ENCODE peak calls at places on chromosomes 12 and 14, in five cellular contexts. N is HepG2; M is uterus; O is K562; H is CD8-positive, alpha-beta T cell. W is an unnamed sample.

GRCh38 chr14:95199298-95199983 is 42.1 kb upstream of the DICER1 start:
- DNase-seq in H (no peak), O (no peak), M (no peak), N (no peak), W (no peak)

GRCh38 chr14:21902561-21903199 is 229.1 kb upstream of the OR4E1 start:
- DNase-seq in M (no peak), O (no peak), H (peak; percentile 26), N (no peak), W (no peak)

GRCh38 chr14:93343797-93344196 is 3.2 kb upstream of the COX8C start:
- DNase-seq in H (no peak), M (no peak), N (no peak), O (no peak), W (no peak)

GRCh38 chr12:126346087-126346486 is 1280.9 kb downstream of the AACS start:
- DNase-seq in H (no peak), M (no peak), N (no peak), O (no peak), W (no peak)

GRCh38 chr12:110585231-110585799 is 2.2 kb upstream of the PPTC7 start:
- DNase-seq in N (no peak), M (no peak), O (no peak), H (peak; percentile 32), W (peak; percentile 16)

GRCh38 chr14:37622231-37622923 is 26.9 kb downstream of the TTC6 start:
- DNase-seq in N (no peak), M (no peak), H (no peak), O (no peak), W (peak; percentile 25)

GRCh38 chr14:24110485-24110884 is 4.1 kb upstream of the DCAF11 start:
- DNase-seq in H (no peak), O (no peak), M (no peak), N (no peak), W (no peak)

GRCh38 chr12:85004199-85004598 is 31.9 kb downstream of the TSPAN19 start:
- DNase-seq in O (no peak), N (no peak), M (no peak), H (no peak), W (no peak)

GRCh38 chr14:28983279-28983678 is 216.7 kb downstream of the FOXG1 start:
- DNase-seq in N (no peak), M (no peak), H (no peak), O (no peak), W (no peak)

GRCh38 chr14:100902295-100902694 is 1.2 kb downstream of the RTL1 start:
- DNase-seq in M (no peak), O (peak; percentile 43), N (peak; percentile 52), H (no peak), W (peak; percentile 53)

GRCh38 chr12:106369624-106370346 is 12.2 kb downstream of the POLR3B start:
- DNase-seq in M (no peak), N (no peak), O (no peak), H (no peak), W (peak; percentile 12)

GRCh38 chr12:75724913-75725312 is 213.5 kb upstream of the KRR1 start:
- DNase-seq in O (no peak), H (no peak), M (peak; percentile 39), N (peak; percentile 83), W (peak; percentile 50)

GRCh38 chr14:77088645-77089044 is 9.4 kb upstream of the CIPC start:
- DNase-seq in N (no peak), H (no peak), M (no peak), O (no peak), W (no peak)

GRCh38 chr14:99593971-99594841 is 9.8 kb downstream of the CCDC85C start:
- DNase-seq in M (no peak), H (no peak), N (no peak), O (no peak), W (no peak)

GRCh38 chr14:66152269-66152668 is 333.9 kb upstream of the CCDC196 start:
- DNase-seq in M (no peak), N (no peak), H (no peak), O (no peak), W (peak; percentile 7)

GRCh38 chr14:32620303-32620702 is 291.2 kb downstream of the AKAP6 start:
- DNase-seq in M (no peak), H (no peak), O (no peak), N (no peak), W (no peak)

GRCh38 chr12:62907067-62907466 is 27.9 kb downstream of the PPM1H start:
- DNase-seq in O (no peak), M (no peak), N (no peak), H (no peak), W (no peak)

GRCh38 chr14:106209745-106210144 is 683.4 kb downstream of the TMEM121 start:
- DNase-seq in N (no peak), O (no peak), H (peak; percentile 43), M (no peak), W (no peak)

GRCh38 chr14:73728106-73729014 is 14.2 kb upstream of the PNMA1 start:
- DNase-seq in H (peak; percentile 93), O (peak; percentile 75), N (peak; percentile 60), M (peak; percentile 85), W (peak; percentile 88)

GRCh38 chr12:52257074-52257551 is 17.3 kb upstream of the KRT86 start:
- DNase-seq in M (no peak), H (no peak), O (no peak), N (no peak), W (no peak)

GRCh38 chr12:52256165-52256935 is 18.1 kb upstream of the KRT86 start:
- DNase-seq in O (no peak), H (no peak), M (no peak), N (no peak), W (no peak)

GRCh38 chr12:52260351-52261210 is 13.9 kb upstream of the KRT86 start:
- DNase-seq in N (no peak), M (no peak), O (no peak), H (no peak), W (no peak)

GRCh38 chr12:52259850-52260249 is 14.6 kb upstream of the KRT86 start:
- DNase-seq in N (no peak), M (no peak), H (no peak), O (no peak), W (no peak)

GRCh38 chr12:52258335-52258901 is 16.0 kb upstream of the KRT86 start:
- DNase-seq in O (no peak), M (no peak), H (no peak), N (no peak), W (peak; percentile 50)
- H3K27me3 ChIP-seq in O (peaks cover 58% of the 10 kb centered on the region), M (peaks cover 8% of the 10 kb centered on the region), H (no peaks in the 10 kb centered on the region), N (peaks cover 29% of the 10 kb centered on the region), W (peaks cover 59% of the 10 kb centered on the region)

GRCh38 chr12:66119229-66119869 is 11.2 kb downstream of the LLPH start:
- DNase-seq in O (no peak), H (no peak), N (no peak), M (no peak), W (no peak)
- H3K27me3 ChIP-seq in O (no peaks in the 10 kb centered on the region), H (no peaks in the 10 kb centered on the region), N (no peaks in the 10 kb centered on the region), M (no peaks in the 10 kb centered on the region), W (no peaks in the 10 kb centered on the region)

DNA sequence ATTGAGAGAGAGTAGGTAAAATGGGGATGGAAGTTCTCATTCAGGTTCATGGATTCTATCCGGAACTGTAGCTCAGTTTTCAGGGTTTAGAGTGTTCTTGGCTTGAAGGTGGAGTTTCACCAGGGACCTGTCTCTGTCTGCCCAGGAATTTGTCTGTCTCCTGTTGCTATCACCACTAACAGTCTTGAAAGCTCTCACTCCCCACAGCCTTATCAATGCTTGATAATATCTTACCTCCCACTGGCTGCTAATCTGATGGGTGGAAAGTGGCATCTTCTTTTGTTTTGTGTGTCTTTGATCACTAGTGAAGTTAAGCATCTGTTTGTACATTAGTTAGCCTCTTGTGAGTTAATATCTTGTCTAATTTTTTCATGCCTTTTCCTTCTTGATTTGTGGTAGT is 60.3 kb upstream of the TSPAN11 start:
- DNase-seq in H (no peak), O (no peak), N (no peak), M (no peak), W (no peak)
- H3K27me3 ChIP-seq in H (no peaks in the 10 kb centered on the region), O (no peaks in the 10 kb centered on the region), N (no peaks in the 10 kb centered on the region), M (no peaks in the 10 kb centered on the region), W (no peaks in the 10 kb centered on the region)

DNA sequence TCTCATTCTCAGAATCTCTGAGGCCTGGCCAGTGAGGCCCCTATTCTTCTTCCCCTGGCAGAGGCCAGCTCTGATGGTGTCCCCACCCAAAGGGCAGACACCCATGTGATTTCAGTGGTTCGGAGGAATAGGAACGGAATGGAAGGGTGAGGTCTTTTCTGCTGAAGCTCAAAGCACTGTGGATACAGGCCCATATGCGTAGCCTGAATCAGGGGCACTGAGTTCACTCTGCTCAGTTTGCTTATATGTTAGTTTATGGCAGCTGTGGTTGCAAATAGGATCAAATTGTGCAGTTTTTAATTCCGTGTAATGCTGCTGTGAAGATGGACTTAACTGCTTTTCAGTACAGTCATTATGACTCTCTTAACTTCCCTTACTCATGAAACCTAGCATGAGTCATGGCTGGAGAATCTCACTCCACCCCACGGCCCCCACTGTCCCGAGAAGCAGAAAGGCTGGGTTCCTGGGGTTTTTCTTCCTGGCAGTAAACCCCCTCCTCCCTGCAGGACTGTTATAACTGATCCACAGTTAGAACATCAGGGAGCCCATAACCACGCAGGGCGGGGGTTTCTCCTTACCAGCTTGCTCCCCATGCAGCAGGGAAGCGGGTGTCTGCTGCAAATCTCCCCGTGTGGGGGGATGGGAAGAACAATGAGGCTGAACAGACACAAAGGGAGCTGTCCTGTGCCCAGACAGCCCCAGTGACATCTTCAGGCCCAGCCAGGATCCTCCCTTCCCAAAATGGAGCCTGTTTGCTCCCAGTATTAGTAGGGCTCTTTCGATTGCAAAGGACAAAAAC is 122.7 kb downstream of the SLC38A6 start:
- DNase-seq in N (peak; percentile 78), M (peak; percentile 60), H (no peak), O (peak; percentile 77), W (peak; percentile 86)
- H3K27me3 ChIP-seq in N (no peaks in the 10 kb centered on the region), M (no peaks in the 10 kb centered on the region), H (no peaks in the 10 kb centered on the region), O (no peaks in the 10 kb centered on the region), W (no peaks in the 10 kb centered on the region)

DNA sequence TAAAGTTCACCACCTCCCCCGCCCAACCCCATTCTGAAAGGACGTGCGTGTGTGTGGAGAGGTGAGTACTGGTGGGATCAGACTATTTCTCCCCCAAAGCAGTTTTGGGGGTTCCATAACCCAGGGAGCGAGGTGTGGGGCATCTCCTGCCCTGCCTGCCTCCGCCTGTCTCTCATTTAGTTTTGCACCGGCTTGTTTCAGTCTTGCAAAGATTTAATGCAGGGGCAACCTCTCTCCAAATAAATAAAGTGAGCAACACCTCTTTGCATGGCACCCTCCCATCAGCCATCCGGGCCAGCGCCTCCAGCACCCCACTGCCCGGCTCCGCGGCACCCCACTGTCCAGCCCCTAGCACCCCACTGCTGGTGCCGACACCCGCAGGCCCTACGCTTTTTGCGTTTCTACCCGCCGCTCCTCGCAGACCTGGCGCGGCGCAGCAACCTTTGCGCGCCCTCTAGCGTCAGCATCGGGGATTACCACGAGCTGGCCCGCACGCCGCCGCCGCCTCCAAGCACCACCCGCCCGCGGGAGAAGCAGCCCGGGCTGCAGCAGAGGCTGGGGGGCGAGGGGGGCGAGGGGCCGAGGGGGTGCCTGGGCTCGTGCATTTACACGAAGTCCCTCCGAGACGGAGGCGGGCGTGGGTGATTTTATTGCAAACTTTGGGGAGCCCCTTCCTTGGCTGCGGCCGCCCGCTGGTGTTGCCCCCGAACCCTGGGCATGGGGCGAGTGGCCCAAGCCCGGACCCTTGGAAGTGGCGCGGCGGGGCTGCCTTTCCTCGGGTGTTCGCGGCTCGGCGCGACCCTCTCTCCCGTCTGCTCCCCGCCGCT is 55.8 kb upstream of the VRK1 start:
- DNase-seq in M (peak; percentile 42), N (no peak), O (peak; percentile 79), H (peak; percentile 74), W (peak; percentile 73)
- H3K27me3 ChIP-seq in M (no peaks in the 10 kb centered on the region), N (peaks cover 85% of the 10 kb centered on the region), O (peaks cover 59% of the 10 kb centered on the region), H (peaks cover 16% of the 10 kb centered on the region), W (peaks cover 59% of the 10 kb centered on the region)